ENCODE peak calls at places on chromosome 9, in eight cellular contexts. One of them, this sample, is unnamed.
A peak's percentile ranks its signal among the peaks of the same experiment; 100 is the strongest.

GRCh38 chr9:101458955-101459631 is 23.5 kb upstream of the ALDOB start:
- DNase-seq in small intestine: peak; percentile 85
- DNase-seq in HepG2: peak; percentile 86
- DNase-seq in AG09309: peak; percentile 57
- DNase-seq in heart left ventricle: no peak
- DNase-seq in fibroblast of lung: peak; percentile 87
- DNase-seq in fibroblast of mammary gland: peak; percentile 78
- DNase-seq in AG10803: peak; percentile 78
- DNase-seq in this sample: peak; percentile 81

GRCh38 chr9:114448706-114449105 is 56.6 kb downstream of the WHRN start:
- DNase-seq in AG10803: peak; percentile 67
- DNase-seq in fibroblast of mammary gland: peak; percentile 46
- DNase-seq in small intestine: no peak
- DNase-seq in HepG2: no peak
- DNase-seq in AG09309: no peak
- DNase-seq in heart left ventricle: no peak
- DNase-seq in fibroblast of lung: peak; percentile 4
- DNase-seq in this sample: no peak

GRCh38 chr9:87516931-87517300 is 19.2 kb downstream of the DAPK1 start:
- DNase-seq in small intestine: no peak
- DNase-seq in HepG2: no peak
- DNase-seq in fibroblast of mammary gland: no peak
- DNase-seq in heart left ventricle: no peak
- DNase-seq in AG10803: no peak
- DNase-seq in AG09309: no peak
- DNase-seq in fibroblast of lung: no peak
- DNase-seq in this sample: no peak

GRCh38 chr9:97761066-97761598 is 64.0 kb upstream of the XPA start:
- DNase-seq in fibroblast of lung: no peak
- DNase-seq in HepG2: peak; percentile 14
- DNase-seq in small intestine: peak; percentile 92
- DNase-seq in AG10803: no peak
- DNase-seq in heart left ventricle: no peak
- DNase-seq in fibroblast of mammary gland: no peak
- DNase-seq in AG09309: no peak
- DNase-seq in this sample: no peak

GRCh38 chr9:117825609-117826347 is 121.6 kb downstream of the TLR4 start:
- DNase-seq in small intestine: peak; percentile 8
- DNase-seq in HepG2: no peak
- DNase-seq in fibroblast of mammary gland: no peak
- DNase-seq in AG10803: no peak
- DNase-seq in fibroblast of lung: no peak
- DNase-seq in heart left ventricle: no peak
- DNase-seq in AG09309: no peak
- DNase-seq in this sample: no peak

GRCh38 chr9:110206388-110206787 is 1.6 kb downstream of the C9orf152 start:
- DNase-seq in fibroblast of lung: no peak
- DNase-seq in HepG2: no peak
- DNase-seq in AG09309: no peak
- DNase-seq in small intestine: no peak
- DNase-seq in fibroblast of mammary gland: no peak
- DNase-seq in heart left ventricle: no peak
- DNase-seq in AG10803: no peak
- DNase-seq in this sample: no peak

GRCh38 chr9:129823163-129823933 is 588 bp downstream of the TOR1A start:
- DNase-seq in fibroblast of lung: peak; percentile 42
- DNase-seq in fibroblast of mammary gland: peak; percentile 33
- DNase-seq in AG10803: peak; percentile 38
- DNase-seq in HepG2: no peak
- DNase-seq in AG09309: no peak
- DNase-seq in heart left ventricle: no peak
- DNase-seq in small intestine: peak; percentile 15
- DNase-seq in this sample: peak; percentile 42

GRCh38 chr9:34576943-34577634 is 12.4 kb downstream of the CNTFR start:
- DNase-seq in fibroblast of lung: no peak
- DNase-seq in heart left ventricle: no peak
- DNase-seq in HepG2: no peak
- DNase-seq in fibroblast of mammary gland: no peak
- DNase-seq in AG10803: no peak
- DNase-seq in small intestine: no peak
- DNase-seq in AG09309: no peak
- DNase-seq in this sample: peak; percentile 25

GRCh38 chr9:18666987-18667772 is 193.2 kb downstream of the ADAMTSL1 start:
- DNase-seq in heart left ventricle: no peak
- DNase-seq in HepG2: no peak
- DNase-seq in fibroblast of lung: peak; percentile 71
- DNase-seq in AG10803: peak; percentile 58
- DNase-seq in AG09309: peak; percentile 29
- DNase-seq in fibroblast of mammary gland: peak; percentile 23
- DNase-seq in small intestine: no peak
- DNase-seq in this sample: no peak

GRCh38 chr9:112479221-112479620 is 7.4 kb upstream of the KIAA1958 start:
- DNase-seq in fibroblast of mammary gland: no peak
- DNase-seq in heart left ventricle: no peak
- DNase-seq in AG09309: no peak
- DNase-seq in small intestine: no peak
- DNase-seq in AG10803: no peak
- DNase-seq in fibroblast of lung: no peak
- DNase-seq in HepG2: no peak
- DNase-seq in this sample: no peak

GRCh38 chr9:16732546-16732945 is 137.9 kb downstream of the BNC2 start:
- DNase-seq in AG09309: no peak
- DNase-seq in fibroblast of mammary gland: no peak
- DNase-seq in AG10803: peak; percentile 31
- DNase-seq in fibroblast of lung: no peak
- DNase-seq in small intestine: no peak
- DNase-seq in HepG2: no peak
- DNase-seq in heart left ventricle: no peak
- DNase-seq in this sample: no peak

GRCh38 chr9:684950-685340 is 156.6 kb upstream of the DMRT1 start:
- DNase-seq in AG10803: peak; percentile 69
- DNase-seq in small intestine: no peak
- DNase-seq in HepG2: peak; percentile 59
- DNase-seq in fibroblast of mammary gland: peak; percentile 87
- DNase-seq in fibroblast of lung: peak; percentile 67
- DNase-seq in heart left ventricle: no peak
- DNase-seq in AG09309: no peak
- DNase-seq in this sample: no peak

GRCh38 chr9:687034-687785 is 154.3 kb upstream of the DMRT1 start:
- DNase-seq in AG10803: no peak
- DNase-seq in AG09309: no peak
- DNase-seq in fibroblast of mammary gland: no peak
- DNase-seq in fibroblast of lung: no peak
- DNase-seq in HepG2: no peak
- DNase-seq in heart left ventricle: no peak
- DNase-seq in small intestine: no peak
- DNase-seq in this sample: no peak

GRCh38 chr9:690517-691111 is 150.9 kb upstream of the DMRT1 start:
- DNase-seq in AG10803: no peak
- DNase-seq in small intestine: no peak
- DNase-seq in fibroblast of lung: no peak
- DNase-seq in heart left ventricle: no peak
- DNase-seq in AG09309: no peak
- DNase-seq in fibroblast of mammary gland: no peak
- DNase-seq in HepG2: no peak
- DNase-seq in this sample: no peak

GRCh38 chr9:686381-686813 is 155.1 kb upstream of the DMRT1 start:
- DNase-seq in AG09309: no peak
- DNase-seq in fibroblast of lung: peak; percentile 31
- DNase-seq in heart left ventricle: peak; percentile 48
- DNase-seq in fibroblast of mammary gland: peak; percentile 66
- DNase-seq in small intestine: no peak
- DNase-seq in AG10803: peak; percentile 83
- DNase-seq in HepG2: no peak
- DNase-seq in this sample: no peak

GRCh38 chr9:687994-688393 is 153.5 kb upstream of the DMRT1 start:
- DNase-seq in AG10803: no peak
- DNase-seq in fibroblast of mammary gland: no peak
- DNase-seq in HepG2: no peak
- DNase-seq in fibroblast of lung: no peak
- DNase-seq in small intestine: no peak
- DNase-seq in heart left ventricle: no peak
- DNase-seq in AG09309: no peak
- DNase-seq in this sample: no peak
- H3K4me3 ChIP-seq in AG10803: no peak overlapping the region
- H3K4me3 ChIP-seq in fibroblast of mammary gland: no peak overlapping the region
- H3K4me3 ChIP-seq in HepG2: peak overlapping the region; percentile 35
- H3K4me3 ChIP-seq in fibroblast of lung: no peak overlapping the region
- H3K4me3 ChIP-seq in small intestine: no peak overlapping the region
- H3K4me3 ChIP-seq in heart left ventricle: no peak overlapping the region
- H3K4me3 ChIP-seq in AG09309: no peak overlapping the region
- H3K4me3 ChIP-seq in this sample: no peak overlapping the region

GRCh38 chr9:132066057-132066456 is 13.6 kb downstream of the MED27 start:
- DNase-seq in small intestine: no peak
- DNase-seq in fibroblast of lung: no peak
- DNase-seq in HepG2: no peak
- DNase-seq in AG09309: no peak
- DNase-seq in heart left ventricle: no peak
- DNase-seq in AG10803: no peak
- DNase-seq in fibroblast of mammary gland: no peak
- DNase-seq in this sample: peak; percentile 40

GRCh38 chr9:132056717-132057429 is 22.8 kb downstream of the MED27 start:
- DNase-seq in fibroblast of mammary gland: no peak
- DNase-seq in HepG2: no peak
- DNase-seq in AG10803: no peak
- DNase-seq in AG09309: no peak
- DNase-seq in small intestine: no peak
- DNase-seq in heart left ventricle: no peak
- DNase-seq in fibroblast of lung: no peak
- DNase-seq in this sample: no peak

GRCh38 chr9:132059351-132059750 is 20.3 kb downstream of the MED27 start:
- DNase-seq in HepG2: no peak
- DNase-seq in fibroblast of mammary gland: no peak
- DNase-seq in AG09309: no peak
- DNase-seq in AG10803: no peak
- DNase-seq in heart left ventricle: no peak
- DNase-seq in small intestine: no peak
- DNase-seq in fibroblast of lung: no peak
- DNase-seq in this sample: no peak

GRCh38 chr9:132062768-132063167 is 16.9 kb downstream of the MED27 start:
- DNase-seq in heart left ventricle: no peak
- DNase-seq in small intestine: no peak
- DNase-seq in fibroblast of mammary gland: no peak
- DNase-seq in AG09309: no peak
- DNase-seq in HepG2: no peak
- DNase-seq in AG10803: no peak
- DNase-seq in fibroblast of lung: no peak
- DNase-seq in this sample: no peak

GRCh38 chr9:132061526-132061925 is 18.1 kb downstream of the MED27 start:
- DNase-seq in small intestine: no peak
- DNase-seq in fibroblast of lung: no peak
- DNase-seq in heart left ventricle: no peak
- DNase-seq in AG09309: no peak
- DNase-seq in HepG2: no peak
- DNase-seq in AG10803: no peak
- DNase-seq in fibroblast of mammary gland: no peak
- DNase-seq in this sample: no peak
- H3K4me3 ChIP-seq in small intestine: no peak overlapping the region
- H3K4me3 ChIP-seq in fibroblast of lung: no peak overlapping the region
- H3K4me3 ChIP-seq in heart left ventricle: no peak overlapping the region
- H3K4me3 ChIP-seq in AG09309: no peak overlapping the region
- H3K4me3 ChIP-seq in HepG2: no peak overlapping the region
- H3K4me3 ChIP-seq in AG10803: no peak overlapping the region
- H3K4me3 ChIP-seq in fibroblast of mammary gland: no peak overlapping the region
- H3K4me3 ChIP-seq in this sample: no peak overlapping the region

GRCh38 chr9:23819403-23819802 is 6.6 kb downstream of the ELAVL2 start:
- DNase-seq in HepG2: no peak
- DNase-seq in small intestine: no peak
- DNase-seq in AG09309: no peak
- DNase-seq in heart left ventricle: no peak
- DNase-seq in AG10803: no peak
- DNase-seq in fibroblast of mammary gland: no peak
- DNase-seq in fibroblast of lung: no peak
- DNase-seq in this sample: no peak

GRCh38 chr9:23822331-23823169 is 3.5 kb downstream of the ELAVL2 start:
- DNase-seq in heart left ventricle: no peak
- DNase-seq in fibroblast of lung: no peak
- DNase-seq in fibroblast of mammary gland: no peak
- DNase-seq in small intestine: no peak
- DNase-seq in HepG2: no peak
- DNase-seq in AG09309: no peak
- DNase-seq in AG10803: no peak
- DNase-seq in this sample: no peak

GRCh38 chr9:23820731-23821399 is 5.2 kb downstream of the ELAVL2 start:
- DNase-seq in fibroblast of mammary gland: no peak
- DNase-seq in HepG2: no peak
- DNase-seq in heart left ventricle: no peak
- DNase-seq in small intestine: no peak
- DNase-seq in AG10803: no peak
- DNase-seq in fibroblast of lung: no peak
- DNase-seq in AG09309: no peak
- DNase-seq in this sample: no peak

GRCh38 chr9:23824241-23825142 is 1.5 kb downstream of the ELAVL2 start:
- DNase-seq in small intestine: no peak
- DNase-seq in fibroblast of mammary gland: no peak
- DNase-seq in heart left ventricle: no peak
- DNase-seq in AG09309: no peak
- DNase-seq in AG10803: peak; percentile 2
- DNase-seq in fibroblast of lung: no peak
- DNase-seq in HepG2: no peak
- DNase-seq in this sample: peak; percentile 81

GRCh38 chr9:23821400-23822181 is 4.4 kb downstream of the ELAVL2 start:
- DNase-seq in fibroblast of lung: no peak
- DNase-seq in small intestine: no peak
- DNase-seq in HepG2: no peak
- DNase-seq in AG09309: no peak
- DNase-seq in AG10803: no peak
- DNase-seq in fibroblast of mammary gland: no peak
- DNase-seq in heart left ventricle: no peak
- DNase-seq in this sample: peak; percentile 84
- H3K4me3 ChIP-seq in fibroblast of lung: no peak overlapping the region
- H3K4me3 ChIP-seq in small intestine: peak overlapping the region; percentile 29
- H3K4me3 ChIP-seq in HepG2: no peak overlapping the region
- H3K4me3 ChIP-seq in AG09309: no peak overlapping the region
- H3K4me3 ChIP-seq in AG10803: no peak overlapping the region
- H3K4me3 ChIP-seq in fibroblast of mammary gland: no peak overlapping the region
- H3K4me3 ChIP-seq in heart left ventricle: peak overlapping the region; percentile 45
- H3K4me3 ChIP-seq in this sample: peak overlapping the region; percentile 73

GRCh38 chr9:99259231-99259918 is 37.3 kb downstream of the SEC61B start:
- DNase-seq in small intestine: peak; percentile 30
- DNase-seq in heart left ventricle: peak; percentile 93
- DNase-seq in fibroblast of lung: peak; percentile 45
- DNase-seq in AG09309: no peak
- DNase-seq in AG10803: peak; percentile 40
- DNase-seq in HepG2: no peak
- DNase-seq in fibroblast of mammary gland: peak; percentile 35
- DNase-seq in this sample: peak; percentile 89
- H3K4me3 ChIP-seq in small intestine: no peak overlapping the region
- H3K4me3 ChIP-seq in heart left ventricle: peak overlapping the region; percentile 57
- H3K4me3 ChIP-seq in fibroblast of lung: no peak overlapping the region
- H3K4me3 ChIP-seq in AG09309: no peak overlapping the region
- H3K4me3 ChIP-seq in AG10803: peak overlapping the region; percentile 44
- H3K4me3 ChIP-seq in HepG2: peak overlapping the region; percentile 23
- H3K4me3 ChIP-seq in fibroblast of mammary gland: peak overlapping the region; percentile 29
- H3K4me3 ChIP-seq in this sample: no peak overlapping the region

This sample was measured in cardiac muscle cell.